ENCODE peak calls at places on chromosome 9, in nine cellular contexts. X is ureter; D is CD4-positive, alpha-beta T cell; W is GM10248; T is stimulated activated naive B cell treated with anti-CD40 and anti-IgM and Interleukin-4, amounts not matched to agents 10 μg/mL and 1 μg/mL and 100 μg/mL, for 72 hours; O is tibial nerve; S is T-helper 22 cell; F is NAMALWA; R is A549. H is an unnamed sample.
A peak's percentile ranks its signal among the peaks of the same experiment; 100 is the strongest.

GRCh38 chr9:278651-279050 is 64.0 kb downstream of the DOCK8 start:
- DNase-seq in R (no peak), D (no peak), F (no peak), O (no peak), S (peak; percentile 27), X (no peak), T (no peak), W (peak; percentile 15), H (no peak)

GRCh38 chr9:111572945-111573604 is 26.4 kb downstream of the PTGR1 start:
- DNase-seq in D (no peak), S (no peak), T (no peak), X (no peak), O (no peak), W (no peak), F (no peak), R (no peak), H (no peak)

GRCh38 chr9:87528969-87529368 is 31.3 kb downstream of the DAPK1 start:
- DNase-seq in T (no peak), R (no peak), D (no peak), W (no peak), X (peak; percentile 9), O (no peak), F (no peak), S (no peak), H (no peak)

GRCh38 chr9:9949948-9950347 is 662.9 kb downstream of the PTPRD start:
- DNase-seq in W (no peak), D (no peak), S (no peak), T (no peak), O (no peak), R (no peak), X (no peak), F (no peak), H (no peak)

GRCh38 chr9:134549336-134549735 is 92.3 kb upstream of the COL5A1 start:
- DNase-seq in D (no peak), O (no peak), S (no peak), F (no peak), W (no peak), R (no peak), X (no peak), T (no peak), H (peak; percentile 31)

GRCh38 chr9:115595951-115596742 is 478.2 kb upstream of the TNC start:
- DNase-seq in D (no peak), S (no peak), X (no peak), T (no peak), O (no peak), W (no peak), R (peak; percentile 9), F (no peak), H (no peak)

GRCh38 chr9:77991191-77991590 is 40.4 kb downstream of the GNAQ start:
- DNase-seq in D (no peak), W (no peak), S (no peak), F (no peak), O (no peak), X (no peak), T (no peak), R (no peak), H (no peak)

GRCh38 chr9:132472599-132472998 is 62.6 kb downstream of the CFAP77 start:
- DNase-seq in W (no peak), R (no peak), O (no peak), S (no peak), D (no peak), T (no peak), F (no peak), X (no peak), H (no peak)

GRCh38 chr9:132489536-132489935 is 79.5 kb downstream of the CFAP77 start:
- DNase-seq in X (no peak), T (no peak), O (no peak), S (no peak), R (no peak), F (no peak), D (no peak), W (no peak), H (no peak)

GRCh38 chr9:124695280-124695890 is 75.7 kb downstream of the NR6A1 start:
- DNase-seq in X (no peak), S (no peak), W (no peak), T (no peak), D (no peak), F (no peak), R (peak; percentile 4), O (no peak), H (no peak)

GRCh38 chr9:29906065-29906464 is 2332.8 kb upstream of the C9orf72 start:
- DNase-seq in S (no peak), X (no peak), R (no peak), F (no peak), W (no peak), T (no peak), O (no peak), D (no peak), H (no peak)

GRCh38 chr9:99905833-99906402 is 536 bp upstream of the STX17 start:
- DNase-seq in R (no peak), D (no peak), S (no peak), O (no peak), F (peak; percentile 5), T (no peak), X (no peak), W (no peak), H (no peak)

GRCh38 chr9:132012704-132013345 is 66.8 kb downstream of the MED27 start:
- DNase-seq in O (no peak), R (peak; percentile 33), W (no peak), D (no peak), S (no peak), F (no peak), X (no peak), T (no peak), H (no peak)

GRCh38 chr9:98401140-98402025 is 145.9 kb upstream of the TBC1D2 start:
- DNase-seq in W (no peak), D (no peak), X (no peak), T (no peak), F (no peak), O (no peak), R (no peak), S (no peak), H (peak; percentile 35)

GRCh38 chr9:131238402-131239021 is 37.8 kb downstream of the FAM78A start:
- DNase-seq in W (no peak), O (no peak), F (no peak), T (peak; percentile 10), D (no peak), R (no peak), X (no peak), S (no peak), H (peak; percentile 89)

GRCh38 chr9:18699749-18700148 is 225.8 kb downstream of the ADAMTSL1 start:
- DNase-seq in R (no peak), X (no peak), T (no peak), O (no peak), S (no peak), F (no peak), D (no peak), W (no peak), H (no peak)

GRCh38 chr9:6852243-6852963 is 94.6 kb downstream of the KDM4C start:
- DNase-seq in T (no peak), W (no peak), O (no peak), D (no peak), F (no peak), R (peak; percentile 48), X (no peak), S (no peak), H (no peak)

GRCh38 chr9:89902450-89902849 is 297.6 kb downstream of the GADD45G start:
- DNase-seq in R (no peak), D (no peak), S (no peak), O (no peak), W (no peak), X (no peak), F (no peak), T (no peak), H (no peak)

GRCh38 chr9:110602281-110602680 is 22.7 kb upstream of the SVEP1 start:
- DNase-seq in D (no peak), T (no peak), F (no peak), X (no peak), S (no peak), O (no peak), W (no peak), R (no peak), H (no peak)

GRCh38 chr9:110626109-110626829 is 42.3 kb upstream of the MUSK start:
- DNase-seq in R (no peak), S (no peak), T (peak; percentile 46), X (no peak), F (no peak), O (no peak), D (no peak), W (no peak), H (no peak)

GRCh38 chr9:91949946-91950664 is at the start of gene ROR2:
- DNase-seq in T (peak; percentile 18), W (peak; percentile 74), R (peak; percentile 40), D (no peak), S (no peak), F (peak; percentile 35), O (no peak), X (peak; percentile 69), H (peak; percentile 73)

GRCh38 chr9:120900821-120901220 is 23.8 kb upstream of the PHF19 start:
- DNase-seq in S (no peak), T (no peak), D (no peak), F (no peak), O (no peak), R (no peak), X (no peak), W (no peak), H (no peak)

GRCh38 chr9:134190232-134191121 is 26.1 kb upstream of the RNU6ATAC start:
- DNase-seq in R (no peak), W (no peak), T (no peak), D (no peak), S (no peak), F (no peak), O (peak; percentile 5), X (no peak), H (no peak)

GRCh38 chr9:115672477-115673316 is 480.9 kb upstream of the PAPPA start:
- DNase-seq in O (no peak), R (peak; percentile 96), D (no peak), W (no peak), T (no peak), F (no peak), S (no peak), X (no peak), H (no peak)

GRCh38 chr9:89427621-89428221 is 70.2 kb downstream of the SEMA4D start:
- DNase-seq in S (peak; percentile 63), D (no peak), W (peak; percentile 65), R (no peak), T (no peak), F (no peak), X (no peak), O (no peak), H (no peak)

GRCh38 chr9:92714016-92714415 is 44.1 kb upstream of the IPPK start:
- DNase-seq in O (no peak), F (no peak), W (no peak), S (no peak), D (no peak), T (no peak), X (no peak), R (no peak), H (no peak)

GRCh38 chr9:116234091-116234490 is 80.5 kb downstream of the PAPPA start:
- DNase-seq in T (no peak), X (no peak), F (no peak), R (peak; percentile 83), S (no peak), O (no peak), D (no peak), W (no peak), H (no peak)